ENCODE peak calls at places on chromosome 22, in nine cellular contexts. T, X, M, O, N, J, R, U and Y are unnamed samples.

GRCh38 chr22:37485714-37486223 is 415 bp downstream of the MFNG start:
- DNase-seq in R (no peak), U (no peak), T (no peak), O (no peak), J (no peak), M (no peak), X (no peak), N (peak; percentile 49), Y (no peak)

GRCh38 chr22:36470162-36470993 is 11.1 kb downstream of the TXN2 start:
- DNase-seq in X (peak; percentile 83), M (no peak), O (peak; percentile 92), T (peak; percentile 84), U (peak; percentile 89), R (peak; percentile 65), J (peak; percentile 86), N (peak; percentile 86), Y (no peak)

GRCh38 chr22:43851979-43852307 is 10.4 kb downstream of the SULT4A1 start:
- DNase-seq in O (no peak), M (no peak), J (no peak), R (no peak), N (no peak), X (no peak), T (no peak), U (no peak), Y (peak; percentile 14)

GRCh38 chr22:47175151-47175760 is 412.8 kb downstream of the TBC1D22A start:
- DNase-seq in O (peak; percentile 66), X (no peak), J (peak; percentile 29), T (no peak), U (no peak), R (peak; percentile 8), M (no peak), N (peak; percentile 33), Y (peak; percentile 64)

GRCh38 chr22:24410110-24410856 is 17.1 kb upstream of the ADORA2A start:
- DNase-seq in M (no peak), X (no peak), R (no peak), O (peak; percentile 40), J (no peak), N (peak; percentile 7), U (no peak), T (no peak), Y (no peak)

GRCh38 chr22:46085831-46086576 is 64.3 kb upstream of the PPARA start:
- DNase-seq in U (peak; percentile 82), J (no peak), O (peak; percentile 88), M (no peak), T (peak; percentile 64), N (peak; percentile 92), R (peak; percentile 58), X (peak; percentile 53), Y (peak; percentile 86)

GRCh38 chr22:39661501-39661841 is 90.9 kb downstream of the CACNA1I start:
- DNase-seq in J (no peak), T (no peak), X (no peak), R (no peak), O (no peak), N (no peak), U (no peak), M (no peak), Y (no peak)

GRCh38 chr22:38704568-38705234 is 1.0 kb upstream of the GTPBP1 start:
- DNase-seq in U (no peak), N (no peak), O (peak; percentile 9), J (no peak), M (no peak), R (no peak), X (no peak), T (no peak), Y (no peak)

GRCh38 chr22:24053481-24054226 is 42.5 kb downstream of the CABIN1 start:
- DNase-seq in N (no peak), X (no peak), M (no peak), T (no peak), R (no peak), J (no peak), U (no peak), O (peak; percentile 17), Y (no peak)

GRCh38 chr22:44394246-44395115 is 81.7 kb upstream of the SHISAL1 start:
- DNase-seq in M (no peak), J (peak; percentile 30), X (peak; percentile 1), R (peak; percentile 2), T (no peak), U (no peak), N (peak; percentile 3), O (no peak), Y (peak; percentile 42)

GRCh38 chr22:44088976-44089570 is 65.0 kb downstream of the PARVB start:
- DNase-seq in J (no peak), O (peak; percentile 69), N (no peak), T (no peak), M (no peak), R (no peak), X (no peak), U (no peak), Y (no peak)

GRCh38 chr22:30279389-30279788 is 9.9 kb downstream of the CASTOR1 start:
- DNase-seq in M (no peak), U (no peak), X (no peak), T (no peak), J (peak; percentile 90), N (no peak), R (no peak), O (no peak), Y (no peak)

GRCh38 chr22:46797355-46797754 is 34.9 kb downstream of the TBC1D22A start:
- DNase-seq in R (no peak), M (no peak), X (peak; percentile 41), T (no peak), U (peak; percentile 43), J (no peak), O (peak; percentile 46), N (no peak), Y (no peak)

GRCh38 chr22:31104869-31105268 is 2.5 kb downstream of the SELENOM start:
- DNase-seq in R (no peak), J (no peak), X (no peak), T (no peak), M (no peak), O (peak; percentile 14), U (no peak), N (no peak), Y (no peak)

GRCh38 chr22:23693979-23694680 is 3.3 kb downstream of the RGL4 start:
- DNase-seq in N (no peak), M (no peak), R (no peak), J (no peak), U (no peak), X (no peak), O (no peak), T (no peak), Y (peak; percentile 51)

DNA sequence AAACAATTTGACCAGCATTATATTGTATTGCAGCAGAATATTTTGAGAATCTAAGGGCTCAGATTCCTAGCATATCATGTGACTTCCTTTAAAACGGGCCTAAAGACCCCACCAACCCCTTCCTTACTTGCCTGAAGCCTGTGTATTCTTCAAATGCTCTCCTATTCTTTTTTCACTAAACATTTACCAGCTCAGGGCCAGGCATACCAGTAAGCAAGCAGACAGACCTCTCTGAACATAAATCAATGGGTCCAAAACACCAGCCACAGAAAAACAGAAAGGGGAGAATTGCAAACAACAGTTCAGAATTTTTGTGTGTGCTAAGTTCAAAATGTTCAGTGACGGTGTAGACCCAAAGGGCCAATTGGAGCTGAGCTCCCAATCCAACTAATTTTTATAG is 64.8 kb upstream of the TIMP3 start:
- DNase-seq in R (no peak), N (no peak), T (no peak), U (no peak), M (no peak), O (no peak), X (no peak), J (no peak), Y (no peak)
- TF ChIP-seq CTCF in R (no peak), N (no peak), T (no peak), U (no peak), M (no peak), O (no peak), X (no peak), J (no peak), Y (no peak)

DNA sequence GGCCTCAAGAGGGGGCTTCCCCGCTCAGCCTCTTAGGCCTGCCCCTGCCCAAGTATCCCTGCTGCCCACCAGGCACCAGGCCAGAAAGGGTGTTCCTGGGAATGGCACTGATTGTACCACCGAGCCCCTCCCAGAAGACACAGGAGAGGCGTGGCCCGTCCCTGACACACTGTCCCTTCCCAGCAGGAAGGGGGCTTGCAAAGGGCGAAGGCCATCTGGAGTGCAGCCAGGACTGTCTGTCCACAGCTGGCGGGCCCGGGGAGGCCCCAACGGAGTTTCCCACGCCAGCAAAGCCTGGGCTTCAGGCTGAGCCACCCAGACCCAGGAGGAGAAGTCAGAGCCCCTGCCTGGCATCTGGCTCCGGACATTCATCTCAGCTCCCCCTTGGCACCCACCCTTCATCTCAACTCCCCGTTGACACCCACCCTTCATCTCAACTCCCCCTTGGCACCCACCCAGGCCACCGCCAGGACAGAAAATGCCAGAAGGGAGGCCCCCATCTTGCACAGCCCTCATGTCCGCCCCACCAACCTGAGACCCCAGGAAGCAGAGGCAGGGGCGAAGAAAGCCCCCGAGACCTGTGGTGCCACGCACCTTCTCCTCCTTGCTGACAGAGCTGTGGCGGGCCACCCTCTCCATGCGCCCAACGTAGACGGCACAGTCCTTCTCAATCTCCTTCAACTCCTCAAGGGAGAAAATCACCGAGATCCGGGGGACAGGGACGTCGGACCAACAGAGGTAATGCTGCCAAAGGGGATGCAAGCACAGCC is 19.4 kb downstream of the TUBGCP6 start:
- DNase-seq in X (no peak), N (no peak), O (no peak), M (no peak), U (no peak), R (no peak), T (no peak), J (no peak), Y (no peak)
- TF ChIP-seq CTCF in X (no peak), N (no peak), O (no peak), M (no peak), U (no peak), R (no peak), T (no peak), J (no peak), Y (no peak)

GRCh38 chr22:29030016-29030617 is 31.5 kb downstream of the C22orf31 start:
- DNase-seq in N (no peak), M (no peak), J (no peak), R (no peak), X (no peak), T (peak; percentile 28), O (peak; percentile 25), U (no peak), Y (no peak)

GRCh38 chr22:29032014-29032475 is 29.6 kb downstream of the C22orf31 start:
- DNase-seq in U (no peak), J (no peak), M (no peak), R (no peak), O (no peak), N (no peak), X (no peak), T (peak; percentile 30), Y (no peak)

GRCh38 chr22:29030618-29031235 is 30.9 kb downstream of the C22orf31 start:
- DNase-seq in N (peak; percentile 85), X (peak; percentile 90), U (no peak), J (no peak), T (peak; percentile 92), M (no peak), O (peak; percentile 79), R (peak; percentile 65), Y (no peak)

GRCh38 chr22:29032584-29032983 is 29.0 kb downstream of the C22orf31 start:
- DNase-seq in O (peak; percentile 16), R (no peak), X (no peak), M (no peak), U (no peak), J (no peak), N (no peak), T (peak; percentile 39), Y (no peak)

GRCh38 chr22:29031236-29031982 is 30.2 kb downstream of the C22orf31 start:
- DNase-seq in O (peak; percentile 97), T (peak; percentile 60), R (peak; percentile 27), X (peak; percentile 69), U (no peak), M (peak; percentile 35), J (no peak), N (no peak), Y (no peak)
- TF ChIP-seq CTCF in O (no peak), T (no peak), R (no peak), X (peak; percentile 30), U (no peak), M (no peak), J (no peak), N (no peak), Y (peak; percentile 60)

GRCh38 chr22:18998998-18999397 is 62.9 kb upstream of the PRODH start:
- DNase-seq in X (no peak), M (no peak), R (no peak), O (no peak), U (no peak), N (no peak), J (no peak), T (no peak), Y (no peak)
- TF ChIP-seq CTCF in X (peak; percentile 41), M (no peak), R (no peak), O (peak; percentile 24), U (peak; percentile 20), N (no peak), J (peak; percentile 34), T (no peak), Y (peak; percentile 53)